ENCODE peak calls at places on chromosomes 5 and 9, in six cellular contexts. I is upper lobe of right lung, R is NCI-H2107, N is pulmonary artery endothelial cell, Y is hepatic stellate cell, C is iPS-NIHi11. Q is an unnamed sample.

GRCh38 chr5:118611332-118611945 is 376.9 kb downstream of the DTWD2 start:
- DNase-seq in I (no peak), C (peak; percentile 63), R (no peak), Y (peak; percentile 2), N (no peak), Q (no peak)

GRCh38 chr5:160702323-160702722 is 149.7 kb downstream of the ATP10B start:
- DNase-seq in N (no peak), R (no peak), I (no peak), C (no peak), Y (no peak), Q (no peak)

GRCh38 chr5:69454460-69455249 is 37.9 kb upstream of the OCLN start:
- DNase-seq in I (no peak), Y (no peak), C (no peak), R (no peak), N (no peak), Q (no peak)

GRCh38 chr9:130870491-130871381 is 25.9 kb downstream of the QRFP start:
- DNase-seq in Y (no peak), N (no peak), R (no peak), I (peak; percentile 20), C (no peak), Q (no peak)

GRCh38 chr9:129418451-129418850 is 202.4 kb downstream of the C9orf50 start:
- DNase-seq in N (no peak), R (no peak), C (no peak), I (no peak), Y (no peak), Q (no peak)

GRCh38 chr9:107153336-107153735 is 129.7 kb upstream of the RAD23B start:
- DNase-seq in Y (no peak), R (no peak), I (no peak), N (no peak), C (no peak), Q (no peak)

GRCh38 chr9:114008667-114009410 is 69.3 kb downstream of the AMBP start:
- DNase-seq in Y (no peak), N (no peak), C (no peak), I (peak; percentile 31), R (no peak), Q (no peak)

GRCh38 chr9:83234541-83234940 is 171.6 kb upstream of the RASEF start:
- DNase-seq in R (no peak), I (no peak), Y (no peak), C (no peak), N (no peak), Q (no peak)

GRCh38 chr9:137316012-137316981 is 14.2 kb upstream of the NRARP start:
- DNase-seq in N (no peak), Y (peak; percentile 79), C (peak; percentile 91), I (peak; percentile 70), R (no peak), Q (no peak)

GRCh38 chr5:181281077-181281983 is 20.4 kb upstream of the TRIM52 start:
- DNase-seq in N (no peak), Y (no peak), C (peak; percentile 86), I (no peak), R (no peak), Q (no peak)

GRCh38 chr5:821504-821903 is 29.3 kb downstream of the ZDHHC11 start:
- DNase-seq in C (no peak), I (no peak), R (no peak), N (no peak), Y (no peak), Q (no peak)

GRCh38 chr9:93713716-93714115 is 137.3 kb downstream of the PHF2 start:
- DNase-seq in I (no peak), Y (no peak), R (no peak), C (no peak), N (no peak), Q (no peak)

GRCh38 chr5:133309166-133309791 is 257.5 kb downstream of the HSPA4 start:
- DNase-seq in I (no peak), C (no peak), Y (no peak), R (no peak), N (no peak), Q (no peak)

GRCh38 chr5:112795944-112796678 is 58.4 kb downstream of the APC start:
- DNase-seq in Y (no peak), N (no peak), C (no peak), I (no peak), R (no peak), Q (no peak)

GRCh38 chr5:151619812-151620462 is 28.8 kb upstream of the FAT2 start:
- DNase-seq in I (no peak), C (peak; percentile 69), N (no peak), R (no peak), Y (no peak), Q (no peak)

GRCh38 chr9:130633336-130634190 is 30.8 kb upstream of the PRDM12 start:
- DNase-seq in I (peak; percentile 41), Y (no peak), N (no peak), R (no peak), C (no peak), Q (no peak)

GRCh38 chr9:33374634-33375237 is 27.6 kb downstream of the AQP7 start:
- DNase-seq in C (peak; percentile 82), I (peak; percentile 73), N (peak; percentile 60), Y (peak; percentile 80), R (peak; percentile 46), Q (peak; percentile 52)

GRCh38 chr5:104859437-104859836 is 1296.8 kb upstream of the NUDT12 start:
- DNase-seq in N (no peak), I (no peak), R (no peak), Y (no peak), C (no peak), Q (no peak)

Q was measured in amniotic stem cell.